ENCODE peak calls at places on chromosomes 12 and 14, in four cellular contexts. One of them, this sample, is unnamed. For H3K4me1, the result is how much of the 10 kb centered on the place peaks cover.

GRCh38 chr14:34018564-34019244 is 67.8 kb upstream of the EGLN3 start:
- DNase-seq in stomach: no peak
- DNase-seq in HepG2: no peak
- DNase-seq in GM12878: peak
- DNase-seq in this sample: no peak

GRCh38 chr12:75528272-75528671 is 16.9 kb upstream of the KRR1 start:
- DNase-seq in GM12878: no peak
- DNase-seq in stomach: no peak
- DNase-seq in HepG2: no peak
- DNase-seq in this sample: no peak

GRCh38 chr12:67222302-67222701 is 46.9 kb upstream of the CAND1 start:
- DNase-seq in stomach: no peak
- DNase-seq in GM12878: no peak
- DNase-seq in HepG2: no peak
- DNase-seq in this sample: no peak

GRCh38 chr14:101050901-101051490 is 147.5 kb upstream of the RTL1 start:
- DNase-seq in GM12878: no peak
- DNase-seq in HepG2: no peak
- DNase-seq in stomach: no peak
- DNase-seq in this sample: no peak

GRCh38 chr14:102474934-102475333 is 34.6 kb downstream of the ANKRD9 start:
- DNase-seq in GM12878: no peak
- DNase-seq in HepG2: no peak
- DNase-seq in stomach: peak
- DNase-seq in this sample: no peak

GRCh38 chr14:39880106-39880695 is 448.0 kb upstream of the FBXO33 start:
- DNase-seq in HepG2: no peak
- DNase-seq in stomach: no peak
- DNase-seq in GM12878: no peak
- DNase-seq in this sample: no peak

GRCh38 chr14:64684091-64684490 is 20.1 kb upstream of the PLEKHG3 start:
- DNase-seq in HepG2: peak
- DNase-seq in stomach: no peak
- DNase-seq in GM12878: no peak
- DNase-seq in this sample: no peak

GRCh38 chr14:72677664-72678063 is 216.2 kb downstream of the DPF3 start:
- DNase-seq in stomach: no peak
- DNase-seq in HepG2: no peak
- DNase-seq in GM12878: no peak
- DNase-seq in this sample: no peak

GRCh38 chr12:6183689-6184441 is 16.3 kb upstream of the CD9 start:
- DNase-seq in GM12878: no peak
- DNase-seq in HepG2: peak
- DNase-seq in stomach: peak
- DNase-seq in this sample: no peak

GRCh38 chr12:68497702-68498101 is 113.0 kb upstream of the RAP1B start:
- DNase-seq in HepG2: no peak
- DNase-seq in stomach: no peak
- DNase-seq in GM12878: peak
- DNase-seq in this sample: no peak

GRCh38 chr12:45756666-45757065 is 27.2 kb downstream of the ARID2 start:
- DNase-seq in stomach: no peak
- DNase-seq in GM12878: no peak
- DNase-seq in HepG2: no peak
- DNase-seq in this sample: no peak

GRCh38 chr12:55996201-55996714 is 818 bp upstream of the SUOX start:
- DNase-seq in GM12878: no peak
- DNase-seq in stomach: peak
- DNase-seq in HepG2: peak
- DNase-seq in this sample: no peak

GRCh38 chr12:3295648-3296408 is 195.2 kb upstream of the PRMT8 start:
- DNase-seq in GM12878: no peak
- DNase-seq in HepG2: no peak
- DNase-seq in stomach: peak
- DNase-seq in this sample: no peak

GRCh38 chr12:90152897-90153624 is 444.4 kb upstream of the ATP2B1 start:
- DNase-seq in stomach: no peak
- DNase-seq in GM12878: no peak
- DNase-seq in HepG2: no peak
- DNase-seq in this sample: no peak

GRCh38 chr12:4621511-4621910 is 27.3 kb downstream of the AKAP3 start:
- DNase-seq in stomach: no peak
- DNase-seq in GM12878: no peak
- DNase-seq in HepG2: no peak
- DNase-seq in this sample: no peak

GRCh38 chr12:7716391-7716790 is 5.2 kb downstream of the DPPA3 start:
- DNase-seq in stomach: no peak
- DNase-seq in GM12878: no peak
- DNase-seq in HepG2: peak
- DNase-seq in this sample: no peak

GRCh38 chr14:102786758-102787157 is 9.5 kb downstream of the TRAF3 start:
- DNase-seq in HepG2: no peak
- DNase-seq in stomach: no peak
- DNase-seq in GM12878: no peak
- DNase-seq in this sample: no peak

GRCh38 chr12:124568431-124569374 is 1.3 kb upstream of the NCOR2 start:
- DNase-seq in HepG2: no peak
- DNase-seq in stomach: peak
- DNase-seq in GM12878: peak
- DNase-seq in this sample: no peak

GRCh38 chr12:27185234-27186045 is 58.6 kb upstream of the STK38L start:
- DNase-seq in HepG2: no peak
- DNase-seq in stomach: no peak
- DNase-seq in GM12878: peak
- DNase-seq in this sample: no peak

GRCh38 chr12:132106921-132107320 is 37.2 kb downstream of the DDX51 start:
- DNase-seq in HepG2: no peak
- DNase-seq in GM12878: no peak
- DNase-seq in stomach: no peak
- DNase-seq in this sample: no peak

GRCh38 chr12:82880442-82880901 is 193.8 kb downstream of the TMTC2 start:
- DNase-seq in GM12878: no peak
- DNase-seq in stomach: no peak
- DNase-seq in HepG2: no peak
- DNase-seq in this sample: no peak

GRCh38 chr14:100586520-100587247 is 533 bp downstream of the BEGAIN start:
- DNase-seq in HepG2: no peak
- DNase-seq in GM12878: no peak
- DNase-seq in stomach: no peak
- DNase-seq in this sample: no peak

GRCh38 chr14:76376001-76376404 is at the start of gene ESRRB:
- DNase-seq in HepG2: no peak
- DNase-seq in GM12878: no peak
- DNase-seq in stomach: no peak
- DNase-seq in this sample: no peak

GRCh38 chr14:23564876-23565275 is 2.7 kb downstream of the AP1G2 start:
- DNase-seq in HepG2: no peak
- DNase-seq in GM12878: no peak
- DNase-seq in stomach: no peak
- DNase-seq in this sample: no peak

GRCh38 chr12:108424026-108424425 is 84.9 kb upstream of the CMKLR1 start:
- DNase-seq in GM12878: no peak
- DNase-seq in stomach: no peak
- DNase-seq in HepG2: no peak
- DNase-seq in this sample: no peak

GRCh38 chr12:119804011-119804641 is 73.0 kb downstream of the CIT start:
- DNase-seq in GM12878: no peak
- DNase-seq in HepG2: peak
- DNase-seq in stomach: peak
- DNase-seq in this sample: no peak

GRCh38 chr14:34997762-34998161 is 15.0 kb downstream of the SRP54 start:
- DNase-seq in GM12878: no peak
- DNase-seq in stomach: no peak
- DNase-seq in HepG2: no peak
- DNase-seq in this sample: no peak

DNA sequence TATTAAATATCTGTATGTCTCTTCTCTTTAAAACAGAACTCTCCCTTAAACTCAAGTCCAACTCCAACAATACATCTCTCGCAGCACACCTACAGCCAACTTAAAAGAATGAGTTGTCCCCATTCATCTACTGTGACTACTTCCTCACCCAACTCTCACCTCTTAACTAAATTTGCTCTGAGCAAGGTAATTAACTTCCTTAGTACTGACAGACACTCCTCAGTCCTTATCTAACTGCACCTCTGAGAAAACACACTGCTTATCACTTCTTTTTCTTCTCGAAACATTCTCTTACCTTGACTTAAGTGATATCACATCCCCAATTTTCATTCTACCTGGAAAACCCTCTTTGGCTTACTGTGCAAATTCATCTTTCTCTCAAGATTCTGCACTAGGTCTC is 7.0 kb downstream of the ERGIC2 start:
- DNase-seq in GM12878: no peak
- DNase-seq in HepG2: no peak
- DNase-seq in stomach: no peak
- DNase-seq in this sample: no peak
- TF ChIP-seq CTCF in GM12878: no peak
- TF ChIP-seq CTCF in HepG2: no peak
- TF ChIP-seq CTCF in stomach: no peak
- TF ChIP-seq CTCF in this sample: no peak

GRCh38 chr14:95943699-95944098 is 67.1 kb downstream of the TUNAR start:
- DNase-seq in HepG2: no peak
- DNase-seq in stomach: no peak
- DNase-seq in GM12878: no peak
- DNase-seq in this sample: no peak

GRCh38 chr14:95946867-95947266 is 70.2 kb downstream of the TUNAR start:
- DNase-seq in HepG2: no peak
- DNase-seq in stomach: no peak
- DNase-seq in GM12878: no peak
- DNase-seq in this sample: no peak

GRCh38 chr14:95953111-95953724 is 76.6 kb downstream of the TUNAR start:
- DNase-seq in HepG2: no peak
- DNase-seq in stomach: no peak
- DNase-seq in GM12878: no peak
- DNase-seq in this sample: no peak

DNA sequence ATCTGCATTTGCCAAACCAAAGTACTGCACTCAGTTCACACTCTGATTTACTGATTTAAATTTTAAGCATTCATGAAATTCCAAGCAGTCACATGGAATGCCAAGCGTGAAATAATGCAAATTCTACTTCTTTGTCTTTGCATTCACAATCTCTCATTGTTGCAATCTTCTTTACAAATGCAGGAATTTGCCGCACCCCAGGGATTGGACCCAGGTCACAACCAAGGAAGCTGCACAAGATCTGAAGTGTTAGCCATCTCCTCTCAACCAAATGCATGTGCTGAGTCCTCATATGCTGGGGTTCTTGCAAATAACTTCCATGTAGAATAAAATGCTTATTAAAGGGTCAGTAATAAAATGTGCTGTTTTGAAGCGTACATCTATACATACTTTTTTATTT is 72.0 kb downstream of the TUNAR start:
- DNase-seq in stomach: no peak
- DNase-seq in HepG2: no peak
- DNase-seq in GM12878: no peak
- DNase-seq in this sample: no peak
- TF ChIP-seq POLR2AphosphoS5 in stomach: no peak
- TF ChIP-seq POLR2AphosphoS5 in HepG2: no peak
- TF ChIP-seq POLR2AphosphoS5 in GM12878: no peak
- TF ChIP-seq POLR2AphosphoS5 in this sample: no peak

DNA sequence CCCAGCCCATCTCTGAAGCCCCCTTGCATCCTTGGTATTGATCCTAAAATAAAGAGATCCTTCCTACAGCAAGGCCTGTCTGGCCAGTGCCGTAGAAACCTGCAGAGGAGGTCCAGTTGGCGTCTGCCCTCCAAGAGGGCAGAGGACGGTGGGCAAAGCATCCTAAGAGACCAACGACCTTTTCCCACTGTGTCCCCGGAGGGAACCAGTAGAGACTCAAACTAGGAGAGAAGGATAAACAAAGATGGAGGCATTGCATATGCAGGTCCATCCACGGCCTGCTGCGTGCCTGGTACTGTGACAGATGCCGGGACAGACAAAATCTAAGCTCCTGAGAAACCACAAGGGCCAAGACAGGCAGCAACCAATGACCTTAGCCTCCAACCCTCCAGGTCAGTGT is 3.8 kb downstream of the NCKAP5L start:
- DNase-seq in HepG2: no peak
- DNase-seq in GM12878: no peak
- DNase-seq in stomach: no peak
- DNase-seq in this sample: no peak
- H3K4me1 ChIP-seq in HepG2: half or more
- H3K4me1 ChIP-seq in GM12878: under half
- H3K4me1 ChIP-seq in stomach: half or more
- H3K4me1 ChIP-seq in this sample: half or more

GRCh38 chr12:113818833-113819232 is 147.3 kb downstream of the RBM19 start:
- DNase-seq in HepG2: peak
- DNase-seq in stomach: no peak
- DNase-seq in GM12878: no peak
- DNase-seq in this sample: no peak
- TF ChIP-seq CTCF in HepG2: peak
- TF ChIP-seq CTCF in stomach: no peak
- TF ChIP-seq CTCF in GM12878: peak
- TF ChIP-seq CTCF in this sample: no peak

DNA sequence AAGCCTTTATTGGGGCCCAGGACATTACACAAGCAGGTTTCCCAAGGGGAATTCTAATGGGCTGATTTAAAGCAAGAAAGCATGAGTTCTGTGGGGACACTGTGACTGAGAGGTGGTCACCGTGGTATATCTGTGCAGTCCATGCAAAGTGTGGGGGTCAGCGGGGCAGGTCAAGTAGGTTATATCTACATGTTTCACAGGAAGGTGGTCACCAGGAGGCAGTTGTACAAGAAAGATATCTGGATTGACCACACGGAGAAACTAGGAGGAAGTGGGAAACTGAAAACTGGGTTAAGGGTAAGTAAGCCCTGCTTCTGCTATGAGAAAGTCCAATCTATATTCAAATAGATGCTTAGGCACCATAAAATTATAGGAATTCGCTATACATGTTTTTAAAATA is 77.8 kb upstream of the CNOT2 start:
- DNase-seq in HepG2: no peak
- DNase-seq in stomach: no peak
- DNase-seq in GM12878: no peak
- DNase-seq in this sample: no peak
- TF ChIP-seq POLR2AphosphoS5 in HepG2: no peak
- TF ChIP-seq POLR2AphosphoS5 in stomach: no peak
- TF ChIP-seq POLR2AphosphoS5 in GM12878: no peak
- TF ChIP-seq POLR2AphosphoS5 in this sample: no peak

This sample was measured in vagina.